ENCODE peak calls at places on chromosomes 7 and 10, in eight cellular contexts. O is mucosa of gallbladder; L is breast epithelium; F is naive thymus-derived CD8-positive, alpha-beta T cell; N is heart left ventricle; Z is mesendoderm; A is AG08396; V is iPS-NIHi11. S is an unnamed sample.

GRCh38 chr10:103476046-103476768 is 2.8 kb downstream of the CALHM3 start:
- DNase-seq in O (no peak), L (no peak), F (no peak), N (no peak), Z (peak), A (no peak), V (peak), S (no peak)

GRCh38 chr10:75408512-75408881 is 6.9 kb upstream of the ZNF503 start:
- DNase-seq in O (no peak), L (no peak), F (no peak), N (peak), Z (no peak), A (peak), V (no peak), S (no peak)

GRCh38 chr7:93228302-93228701 is 2.0 kb upstream of the HEPACAM2 start:
- DNase-seq in O (no peak), L (no peak), F (no peak), N (no peak), Z (peak), A (peak), V (peak), S (peak)

GRCh38 chr10:60883187-60883586 is 60.8 kb downstream of the RHOBTB1 start:
- DNase-seq in O (no peak), L (no peak), F (no peak), N (no peak), Z (peak), A (peak), V (peak), S (peak)

GRCh38 chr7:17530741-17531417 is 232.4 kb downstream of the AHR start:
- DNase-seq in O (no peak), L (no peak), F (no peak), N (no peak), Z (peak), A (no peak), V (peak), S (no peak)

GRCh38 chr7:132162745-132163144 is 413.5 kb downstream of the PLXNA4 start:
- DNase-seq in O (no peak), L (no peak), F (no peak), N (no peak), Z (peak), A (no peak), V (peak), S (no peak)

GRCh38 chr7:33191326-33191725 is 62.0 kb downstream of the BBS9 start:
- DNase-seq in O (no peak), L (no peak), F (no peak), N (no peak), Z (peak), A (no peak), V (no peak), S (no peak)

GRCh38 chr10:89144836-89145235 is 62.3 kb downstream of the CH25H start:
- DNase-seq in O (no peak), L (no peak), F (no peak), N (no peak), Z (no peak), A (no peak), V (no peak), S (no peak)

GRCh38 chr10:4359003-4359402 is 467.0 kb upstream of the AKR1E2 start:
- DNase-seq in O (no peak), L (no peak), F (no peak), N (no peak), Z (peak), A (no peak), V (peak), S (no peak)

GRCh38 chr7:127530148-127530547 is 55.2 kb downstream of the GCC1 start:
- DNase-seq in O (no peak), L (no peak), F (no peak), N (no peak), Z (no peak), A (no peak), V (no peak), S (no peak)

GRCh38 chr10:122981066-122981464 is 864 bp downstream of the PSTK start:
- DNase-seq in O (no peak), L (no peak), F (no peak), N (no peak), Z (peak), A (peak), V (peak), S (peak)

GRCh38 chr7:41188163-41189130 is 514.4 kb downstream of the INHBA start:
- DNase-seq in O (no peak), L (no peak), F (no peak), N (no peak), Z (peak), A (peak), V (no peak), S (no peak)

GRCh38 chr10:128540806-128541739 is 414.9 kb upstream of the MKI67 start:
- DNase-seq in O (no peak), L (no peak), F (no peak), N (peak), Z (peak), A (no peak), V (peak), S (no peak)

GRCh38 chr10:78375854-78376785 is 342.5 kb downstream of the RPS24 start:
- DNase-seq in O (no peak), L (no peak), F (no peak), N (no peak), Z (no peak), A (no peak), V (no peak), S (no peak)

GRCh38 chr7:24907311-24907886 is 72.6 kb downstream of the OSBPL3 start:
- DNase-seq in O (no peak), L (no peak), F (peak), N (no peak), Z (no peak), A (no peak), V (no peak), S (no peak)

GRCh38 chr7:139118234-139118802 is 8.8 kb upstream of the ZC3HAV1 start:
- DNase-seq in O (no peak), L (no peak), F (no peak), N (no peak), Z (no peak), A (peak), V (peak), S (no peak)

GRCh38 chr7:43004076-43004475 is 71.9 kb downstream of the MRPL32 start:
- DNase-seq in O (no peak), L (no peak), F (no peak), N (no peak), Z (no peak), A (no peak), V (no peak), S (peak)

GRCh38 chr10:2772791-2773644 is 294.3 kb upstream of the PFKP start:
- DNase-seq in O (no peak), L (no peak), F (no peak), N (no peak), Z (no peak), A (no peak), V (no peak), S (no peak)

GRCh38 chr10:94088926-94089381 is 95.2 kb downstream of the PLCE1 start:
- DNase-seq in O (no peak), L (no peak), F (no peak), N (no peak), Z (no peak), A (no peak), V (no peak), S (no peak)

S was measured in DND-41.